ENCODE peak calls at places on chromosomes 13 and 19, in four cellular contexts. H is HCT116, E is SK-N-SH, P is HepG2. O is an unnamed sample.

GRCh38 chr19:40511487-40511886 is 44.7 kb downstream of the SPTBN4 start:
- DNase-seq in H (no peak), E (no peak), P (no peak), O (no peak)

GRCh38 chr13:73339086-73339485 is 280.3 kb downstream of the KLF5 start:
- DNase-seq in H (no peak), E (no peak), P (no peak), O (no peak)

GRCh38 chr19:752652-753517 is 2.0 kb downstream of the MISP start:
- DNase-seq in H (peak), E (no peak), P (peak), O (peak)

GRCh38 chr19:7250951-7251350 is 43.3 kb downstream of the INSR start:
- DNase-seq in H (no peak), E (no peak), P (no peak), O (no peak)

GRCh38 chr19:32289566-32290210 is 55.7 kb upstream of the ZNF507 start:
- DNase-seq in H (no peak), E (no peak), P (no peak), O (no peak)

GRCh38 chr19:4684312-4685095 is 14.4 kb upstream of the MYDGF start:
- DNase-seq in H (no peak), E (no peak), P (no peak), O (no peak)

GRCh38 chr19:15622991-15623390 is 8.0 kb downstream of the CYP4F8 start:
- DNase-seq in H (no peak), E (no peak), P (no peak), O (peak)

GRCh38 chr19:48633148-48634035 is 3.8 kb downstream of the DBP start:
- DNase-seq in H (no peak), E (no peak), P (no peak), O (no peak)

GRCh38 chr19:11092181-11092538 is 2.9 kb downstream of the LDLR start:
- DNase-seq in H (peak), E (no peak), P (peak), O (peak)

GRCh38 chr13:33089311-33089710 is 73.1 kb downstream of the KL start:
- DNase-seq in H (no peak), E (no peak), P (no peak), O (no peak)

GRCh38 chr13:45333251-45333972 is 7.6 kb downstream of the TPT1 start:
- DNase-seq in H (no peak), E (no peak), P (no peak), O (no peak)

GRCh38 chr19:36141039-36141914 is 1.4 kb downstream of the CAPNS1 start:
- DNase-seq in H (peak), E (peak), P (peak), O (peak)

GRCh38 chr13:27658569-27658968 is 36.9 kb downstream of the POLR1D start:
- DNase-seq in H (no peak), E (no peak), P (no peak), O (no peak)

GRCh38 chr13:85935868-85936467 is 136.7 kb upstream of the SLITRK6 start:
- DNase-seq in H (no peak), E (no peak), P (no peak), O (peak)

GRCh38 chr13:67184247-67184646 is 45.9 kb downstream of the PCDH9 start:
- DNase-seq in H (no peak), E (no peak), P (no peak), O (no peak)

GRCh38 chr13:93190006-93190405 is 36.6 kb upstream of the GPC6 start:
- DNase-seq in H (no peak), E (no peak), P (no peak), O (peak)

GRCh38 chr13:111460548-111461444 is 140.4 kb downstream of the TEX29 start:
- DNase-seq in H (peak), E (peak), P (peak), O (peak)

GRCh38 chr13:24212254-24212653 is 51.7 kb downstream of the SPATA13 start:
- DNase-seq in H (no peak), E (no peak), P (no peak), O (no peak)

GRCh38 chr19:51687791-51688664 is 5.1 kb upstream of the SPACA6 start:
- DNase-seq in H (no peak), E (peak), P (no peak), O (no peak)

GRCh38 chr19:51391073-51391611 is 751 bp upstream of the C19orf84 start:
- DNase-seq in H (no peak), E (no peak), P (no peak), O (no peak)

GRCh38 chr13:62631614-62632013 is 1216.0 kb upstream of the PCDH20 start:
- DNase-seq in H (no peak), E (no peak), P (no peak), O (no peak)

GRCh38 chr19:10826236-10826635 is 9.8 kb downstream of the TMED1 start:
- DNase-seq in H (no peak), E (peak), P (no peak), O (no peak)

GRCh38 chr13:74573654-74574053 is 439.4 kb upstream of the KLF12 start:
- DNase-seq in H (no peak), E (no peak), P (peak), O (peak)

GRCh38 chr13:81304121-81304659 is 963.3 kb upstream of the SPRY2 start:
- DNase-seq in H (no peak), E (no peak), P (no peak), O (no peak)

GRCh38 chr13:68345963-68346362 is 1115.8 kb upstream of the PCDH9 start:
- DNase-seq in H (no peak), E (no peak), P (no peak), O (no peak)

GRCh38 chr13:41542281-41542680 is 84.9 kb downstream of the RGCC start:
- DNase-seq in H (no peak), E (no peak), P (no peak), O (no peak)

GRCh38 chr13:41543664-41544300 is 86.4 kb downstream of the RGCC start:
- DNase-seq in H (no peak), E (no peak), P (no peak), O (no peak)

GRCh38 chr13:41547253-41548000 is 90.1 kb downstream of the RGCC start:
- DNase-seq in H (no peak), E (no peak), P (peak), O (no peak)

GRCh38 chr13:41546372-41547252 is 89.3 kb downstream of the RGCC start:
- DNase-seq in H (no peak), E (no peak), P (peak), O (no peak)

DNA sequence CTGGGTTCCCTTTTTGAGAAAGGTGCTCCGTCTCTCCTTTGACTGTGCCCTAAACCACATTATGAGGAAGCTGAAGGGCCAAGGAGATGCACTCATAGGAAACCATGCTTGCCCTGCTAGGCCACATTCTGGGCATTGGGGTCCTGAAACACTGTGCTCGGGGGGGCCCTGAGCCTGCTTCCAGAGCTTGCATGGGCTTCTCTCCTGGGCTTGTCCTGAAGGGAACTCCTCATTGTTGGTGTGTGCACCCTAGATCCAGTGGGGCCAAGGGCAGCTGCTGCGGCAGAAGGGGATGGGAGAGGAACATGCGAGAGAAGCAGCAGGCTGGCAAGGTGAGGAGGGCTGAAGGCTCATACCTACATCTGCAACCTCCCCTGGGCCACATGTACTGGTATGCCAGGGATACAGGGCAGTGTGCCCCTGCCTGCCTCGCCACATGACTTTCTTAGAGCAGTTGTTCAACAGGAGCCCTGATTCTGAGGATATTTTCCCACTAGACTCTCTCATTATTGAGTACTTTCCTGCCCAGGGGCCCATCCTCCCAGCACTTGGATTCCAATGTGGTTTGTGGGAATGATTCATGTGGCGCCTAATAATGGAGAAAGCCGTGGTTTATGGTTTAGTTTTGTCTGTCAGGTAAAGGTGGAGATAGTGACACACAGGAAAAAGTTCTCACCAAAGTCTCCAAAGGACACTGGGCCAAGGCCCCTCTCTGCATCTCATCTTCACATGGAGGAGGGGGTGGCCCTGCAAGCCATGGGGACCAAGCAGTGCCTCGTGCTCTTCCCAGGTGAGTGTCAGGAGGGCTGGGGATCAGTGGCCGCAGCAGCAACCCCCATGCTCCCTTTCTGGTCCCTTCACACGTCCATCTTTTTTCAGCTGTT is 87.7 kb downstream of the RGCC start:
- DNase-seq in H (no peak), E (no peak), P (no peak), O (no peak)
- TF ChIP-seq JUND in H (no peak), E (no peak), P (no peak), O (no peak)

DNA sequence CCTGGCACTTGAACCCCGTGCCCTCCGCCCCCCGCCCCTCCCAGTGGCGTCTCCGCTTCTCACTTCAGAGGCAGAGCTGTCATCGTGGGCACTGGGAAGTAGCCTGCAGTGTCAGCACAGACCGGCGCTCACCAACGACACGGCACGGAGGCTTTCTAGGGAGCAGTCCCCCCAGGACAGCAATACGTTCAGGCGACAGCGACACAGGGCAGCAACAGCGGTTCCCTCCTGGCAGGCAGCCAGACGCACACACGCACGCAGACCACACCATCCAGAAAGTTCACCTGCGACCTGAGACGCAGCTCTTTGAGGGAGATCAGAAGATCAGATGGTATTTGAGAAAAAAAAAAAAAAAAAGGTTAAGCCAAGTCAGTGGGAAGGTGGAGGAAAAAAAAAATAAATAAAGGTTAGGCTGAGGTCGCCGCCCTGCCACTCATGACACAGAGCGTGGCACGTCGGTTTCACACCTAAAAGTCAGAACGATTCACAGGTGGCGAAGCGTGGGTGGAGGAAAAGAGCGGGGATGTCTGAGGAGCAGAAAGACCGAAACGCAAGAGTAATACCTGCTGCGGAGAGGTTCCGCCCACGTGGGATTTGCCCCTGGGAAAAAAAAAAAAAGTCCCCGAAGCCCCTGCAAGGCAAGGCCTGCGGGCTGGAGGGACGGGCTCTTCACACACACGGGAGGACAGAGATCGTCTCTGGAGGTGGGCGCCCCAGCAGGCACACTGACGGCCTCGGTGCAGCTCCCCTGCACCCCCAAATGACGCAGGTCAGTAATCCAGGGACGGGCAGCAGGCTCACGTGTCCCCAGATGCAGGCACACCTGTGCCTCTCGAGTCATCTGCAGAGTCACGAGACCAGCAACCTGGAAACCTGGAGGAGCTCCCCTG is 94.5 kb downstream of the GNG7 start:
- DNase-seq in H (no peak), E (no peak), P (no peak), O (no peak)
- TF ChIP-seq JUND in H (no peak), E (no peak), P (no peak), O (no peak)

DNA sequence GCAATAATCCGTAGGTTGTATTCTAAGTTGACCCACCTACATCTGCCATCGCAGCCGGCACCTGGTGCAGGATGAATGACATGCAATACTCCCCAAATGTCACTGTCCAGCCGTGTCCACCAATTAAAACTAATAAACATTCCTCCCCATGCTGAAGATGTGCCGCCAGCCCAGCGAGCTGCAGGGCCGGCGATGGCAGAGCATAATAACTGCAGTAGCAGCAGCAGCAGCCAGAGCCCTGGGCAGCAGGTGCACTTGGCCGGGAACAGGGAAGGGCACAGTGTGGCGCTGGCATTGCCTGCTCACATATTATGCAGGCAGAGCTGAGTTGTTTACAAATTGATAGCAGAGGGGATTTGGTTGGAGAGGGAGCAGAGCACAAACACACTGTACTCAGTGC is 754.9 kb downstream of the OLFM4 start:
- DNase-seq in H (no peak), E (no peak), P (no peak), O (peak)
- TF ChIP-seq JUND in H (no peak), E (no peak), P (no peak), O (no peak)

DNA sequence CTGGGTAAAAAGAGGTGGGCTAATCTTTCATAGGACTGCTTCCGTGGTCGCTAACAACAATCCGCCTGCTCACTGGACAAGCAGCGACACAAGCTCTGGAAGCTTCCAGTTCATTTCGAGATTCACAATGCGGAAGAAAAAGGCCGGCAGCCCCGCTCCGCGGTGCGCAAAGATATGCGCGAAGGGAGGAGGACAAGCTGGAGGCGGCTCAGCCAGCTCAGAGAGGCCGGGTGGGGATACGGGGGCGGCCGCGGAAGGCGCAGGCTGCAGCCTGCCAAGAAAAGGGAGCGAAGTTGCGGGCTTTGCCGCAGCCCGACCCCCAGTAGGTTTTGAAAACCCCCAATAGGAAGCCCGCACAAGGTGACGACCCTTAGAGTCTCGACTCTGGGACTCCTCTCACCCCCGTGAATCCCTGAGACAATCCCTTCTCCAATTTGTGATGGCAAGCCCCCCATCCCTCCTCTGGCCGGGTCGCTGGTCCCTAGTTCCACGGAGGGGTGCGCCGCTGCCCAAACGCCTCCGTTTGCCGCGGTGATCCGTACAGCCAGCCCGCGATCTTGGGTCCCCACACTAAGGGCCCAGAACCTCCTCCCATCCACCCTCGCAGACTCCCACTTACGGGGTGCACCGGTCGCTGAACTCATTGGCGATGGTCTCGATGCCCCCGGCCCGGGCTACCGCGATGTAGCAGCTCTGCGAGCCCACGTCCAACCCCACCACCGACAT is 684 bp downstream of the HSPH1 start:
- DNase-seq in H (no peak), E (peak), P (peak), O (peak)
- TF ChIP-seq JUND in H (no peak), E (no peak), P (no peak), O (no peak)

GRCh38 chr13:103639326-103639725 is 573.1 kb upstream of the SLC10A2 start:
- DNase-seq in H (no peak), E (no peak), P (no peak), O (no peak)
- TF ChIP-seq JUND in H (no peak), E (no peak), P (no peak), O (no peak)